ENCODE peak calls at places on chromosomes 16 and 17, in four cellular contexts. F is dorsolateral prefrontal cortex, H is uterus, E is heart right ventricle. X is an unnamed sample.

GRCh38 chr16:85485379-85485778 is 127.7 kb upstream of the GSE1 start:
- DNase-seq in F (peak), H (no peak), E (no peak), X (no peak)

GRCh38 chr16:56852968-56853367 is 12.0 kb upstream of the SLC12A3 start:
- DNase-seq in F (no peak), H (no peak), E (no peak), X (no peak)

GRCh38 chr17:30961213-30962188 is 9.3 kb upstream of the RNF135 start:
- DNase-seq in F (no peak), H (no peak), E (no peak), X (peak)

GRCh38 chr17:5788266-5788900 is 204.1 kb upstream of the NLRP1 start:
- DNase-seq in F (peak), H (no peak), E (no peak), X (no peak)

GRCh38 chr17:52148969-52149351 is 9.6 kb downstream of the CA10 start:
- DNase-seq in F (no peak), H (no peak), E (no peak), X (no peak)

GRCh38 chr17:45411348-45412105 is 21.1 kb downstream of the ARHGAP27 start:
- DNase-seq in F (no peak), H (no peak), E (no peak), X (no peak)

GRCh38 chr16:52573365-52574104 is 26.6 kb upstream of the TOX3 start:
- DNase-seq in F (no peak), H (no peak), E (no peak), X (no peak)

GRCh38 chr16:1413684-1414531 is 596 bp downstream of the UNKL start:
- DNase-seq in F (no peak), H (peak), E (no peak), X (no peak)

GRCh38 chr17:4968916-4969550 is 1.4 kb upstream of the SPAG7 start:
- DNase-seq in F (no peak), H (peak), E (no peak), X (no peak)

GRCh38 chr16:89018605-89019158 is 41.7 kb upstream of the CBFA2T3 start:
- DNase-seq in F (peak), H (no peak), E (no peak), X (no peak)

GRCh38 chr16:25501530-25502255 is 190.1 kb upstream of the HS3ST4 start:
- DNase-seq in F (no peak), H (no peak), E (no peak), X (no peak)

GRCh38 chr17:4986951-4987766 is at the start of gene CAMTA2:
- DNase-seq in F (peak), H (peak), E (peak), X (peak)

GRCh38 chr16:57801856-57802634 is at the start of gene KIFC3:
- DNase-seq in F (peak), H (peak), E (peak), X (peak)

GRCh38 chr17:38717139-38717745 is 12.2 kb downstream of the MLLT6 start:
- DNase-seq in F (no peak), H (no peak), E (no peak), X (no peak)

GRCh38 chr17:66233023-66233753 is 4.0 kb upstream of the APOH start:
- DNase-seq in F (no peak), H (no peak), E (no peak), X (no peak)

GRCh38 chr17:66228887-66229782 is at the start of gene APOH:
- DNase-seq in F (no peak), H (no peak), E (no peak), X (no peak)

GRCh38 chr17:66227212-66228045 is 1.8 kb downstream of the APOH start:
- DNase-seq in F (no peak), H (no peak), E (no peak), X (no peak)

GRCh38 chr17:66230918-66231543 is 1.8 kb upstream of the APOH start:
- DNase-seq in F (no peak), H (no peak), E (no peak), X (no peak)

GRCh38 chr17:66229783-66230538 is 746 bp upstream of the APOH start:
- DNase-seq in F (no peak), H (no peak), E (no peak), X (no peak)
- H3K27ac ChIP-seq in F (no peak), H (no peak), E (no peak), X (no peak)

GRCh38 chr16:4184038-4184702 is 57.7 kb downstream of the SRL start:
- DNase-seq in F (peak), H (no peak), E (no peak), X (no peak)

GRCh38 chr16:4179763-4180260 is 62.1 kb downstream of the SRL start:
- DNase-seq in F (no peak), H (no peak), E (no peak), X (no peak)

GRCh38 chr16:4180511-4180910 is 61.4 kb downstream of the SRL start:
- DNase-seq in F (no peak), H (no peak), E (no peak), X (no peak)

GRCh38 chr16:4182581-4183257 is 59.2 kb downstream of the SRL start:
- DNase-seq in F (no peak), H (no peak), E (no peak), X (no peak)

DNA sequence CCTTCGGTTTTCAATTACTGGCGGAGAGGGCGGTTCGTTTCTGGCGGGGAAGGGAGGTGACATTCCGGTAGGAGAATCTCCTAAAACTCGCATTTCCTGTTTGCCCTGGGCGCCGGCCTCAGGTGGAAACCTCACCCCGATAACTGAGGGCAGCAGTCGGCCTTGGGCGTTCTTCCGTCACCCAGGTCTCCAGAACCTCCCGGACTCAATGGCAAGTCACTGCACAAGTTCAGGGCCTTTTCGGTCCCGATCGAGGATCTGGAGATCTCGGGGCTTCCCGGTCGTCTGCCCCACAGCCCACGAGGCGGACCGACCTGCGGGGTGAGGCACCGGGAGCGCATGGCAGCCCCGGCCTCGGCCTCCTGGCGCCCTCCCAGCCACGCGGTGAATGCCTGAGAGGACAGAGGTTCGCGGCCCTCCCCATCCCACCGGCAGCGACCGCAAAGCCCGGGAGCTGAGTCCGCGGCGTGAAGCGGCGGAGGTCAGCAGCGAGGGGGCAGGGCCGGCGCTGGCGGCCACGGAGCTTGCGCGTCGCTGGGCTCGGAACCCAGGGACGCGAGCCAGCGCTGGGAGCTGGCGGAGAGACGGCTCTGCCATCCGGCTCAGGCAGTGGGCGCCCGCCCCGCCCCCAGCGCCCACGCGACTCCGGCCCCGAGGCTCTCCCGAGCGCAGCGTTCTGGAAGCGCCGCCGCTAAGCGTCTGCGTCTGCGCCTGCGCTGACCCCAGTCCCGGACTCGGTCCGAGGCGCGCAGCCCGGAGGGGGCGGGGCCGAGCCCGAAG is 58.4 kb downstream of the SRL start:
- DNase-seq in F (peak), H (peak), E (peak), X (peak)
- TF ChIP-seq CTCF in F (peak), H (peak), E (peak), X (no peak)

GRCh38 chr17:43068570-43069367 is 43.7 kb downstream of the RND2 start:
- DNase-seq in F (no peak), H (no peak), E (no peak), X (no peak)
- H3K27ac ChIP-seq in F (no peak), H (no peak), E (peak), X (no peak)

GRCh38 chr16:77971306-77972131 is 50.8 kb upstream of the CLEC3A start:
- DNase-seq in F (peak), H (peak), E (peak), X (peak)

GRCh38 chr16:77977336-77977735 is 45.0 kb upstream of the CLEC3A start:
- DNase-seq in F (no peak), H (no peak), E (no peak), X (no peak)

GRCh38 chr16:77974883-77975282 is 47.5 kb upstream of the CLEC3A start:
- DNase-seq in F (no peak), H (no peak), E (no peak), X (no peak)

GRCh38 chr16:77975942-77976341 is 46.4 kb upstream of the CLEC3A start:
- DNase-seq in F (no peak), H (no peak), E (no peak), X (no peak)
- TF ChIP-seq CTCF in F (no peak), H (no peak), E (no peak), X (no peak)

GRCh38 chr16:50267151-50267631 is 840 bp downstream of the ADCY7 start:
- DNase-seq in F (peak), H (no peak), E (no peak), X (no peak)
- H3K27ac ChIP-seq in F (peak), H (peak), E (peak), X (peak)

DNA sequence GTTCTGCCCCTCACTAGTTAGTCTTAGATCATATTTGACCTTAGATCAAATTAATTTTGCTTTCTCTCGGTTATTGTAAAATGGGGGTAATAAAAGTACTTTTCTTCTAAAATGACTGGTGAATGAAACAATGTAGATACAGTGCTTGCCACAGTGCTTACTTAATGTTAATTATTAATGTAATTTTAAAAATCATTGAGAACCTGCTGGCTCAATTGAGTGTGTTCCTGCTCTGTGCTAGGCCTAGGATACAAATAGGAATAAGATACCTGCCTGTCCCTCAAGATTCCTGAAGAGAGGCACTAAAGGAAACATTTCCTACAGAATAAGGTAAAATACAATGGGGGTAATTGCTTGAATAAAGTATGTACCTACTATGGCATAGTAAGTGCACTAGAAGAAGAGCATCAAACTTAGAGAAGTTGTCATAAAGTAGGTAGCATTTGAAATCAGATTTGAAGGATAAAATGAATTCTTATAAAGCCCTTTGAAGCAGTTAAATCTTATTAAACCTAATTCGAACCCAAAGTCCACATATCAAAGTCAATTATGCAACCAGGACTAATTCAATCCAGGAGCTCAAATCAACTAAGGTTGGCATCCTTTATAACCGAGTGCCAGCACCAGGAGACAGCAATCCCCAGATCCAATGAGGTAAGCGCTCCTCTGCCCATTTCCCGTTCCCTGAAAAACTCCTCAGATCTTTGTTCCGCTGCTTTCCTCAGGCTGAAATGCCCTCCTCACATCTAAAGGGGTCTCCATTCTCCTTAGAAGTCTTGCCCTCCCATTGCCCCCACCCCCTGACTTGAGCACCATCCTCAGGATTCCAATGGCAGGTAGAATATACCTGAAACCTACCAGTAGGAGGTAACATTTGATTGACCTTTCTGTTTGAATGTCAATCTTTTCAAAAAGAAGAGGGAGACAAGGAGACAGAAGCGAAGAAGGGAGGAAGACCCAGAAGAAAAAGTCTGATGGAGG is 2.4 kb upstream of the MED13 start:
- DNase-seq in F (no peak), H (no peak), E (no peak), X (no peak)
- TF ChIP-seq CTCF in F (no peak), H (no peak), E (no peak), X (no peak)

DNA sequence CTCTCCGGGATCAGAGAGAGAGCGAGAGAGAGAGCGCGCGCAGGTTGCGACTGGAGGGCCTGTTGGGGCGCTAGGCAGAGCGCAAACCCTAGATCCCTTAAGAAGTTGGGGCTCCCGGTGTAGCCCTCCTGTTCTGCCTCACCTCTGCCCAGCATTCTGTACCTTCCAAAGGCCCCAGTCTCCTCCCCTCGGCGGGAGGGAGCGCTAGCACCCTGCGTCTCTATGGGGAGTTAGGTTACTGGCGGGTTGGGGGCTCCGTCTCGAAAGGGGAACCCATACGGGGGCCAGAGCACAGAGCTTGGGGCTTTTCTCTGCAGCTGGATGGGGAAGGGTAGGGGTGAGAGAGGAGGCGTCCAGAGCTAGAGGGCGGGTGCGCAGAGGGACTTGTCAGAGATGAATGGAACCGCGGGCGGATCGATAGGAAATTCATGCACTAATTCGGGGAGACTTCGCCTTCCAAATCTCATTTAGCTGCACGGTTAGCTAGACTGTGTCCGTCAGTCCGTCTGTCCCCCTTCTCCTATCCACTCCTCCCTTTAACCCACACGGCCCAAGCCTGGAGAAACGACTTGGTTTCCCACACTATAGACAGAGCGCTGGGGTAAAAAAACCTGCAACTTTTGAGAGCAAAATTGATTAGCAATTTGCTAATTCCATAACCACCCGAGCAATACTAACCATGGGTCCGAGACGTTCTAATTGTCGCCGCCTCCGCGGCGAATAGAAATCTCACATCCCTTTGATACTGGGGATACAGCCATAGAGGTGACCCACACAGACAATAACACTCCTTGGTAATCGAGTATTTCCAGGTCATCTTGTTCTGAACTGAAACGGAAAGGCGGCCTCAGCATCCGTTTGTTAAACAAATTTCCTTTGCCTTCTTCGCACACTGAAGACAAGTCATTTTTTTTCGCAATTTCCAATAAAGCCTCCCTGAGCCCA is 738 bp upstream of the HOXB4 start:
- DNase-seq in F (no peak), H (no peak), E (no peak), X (no peak)
- H3K27ac ChIP-seq in F (no peak), H (peak), E (no peak), X (peak)

GRCh38 chr17:40799859-40800258 is at the start of gene KRT28:
- DNase-seq in F (no peak), H (no peak), E (no peak), X (no peak)

GRCh38 chr17:40801157-40801556 is 1.4 kb upstream of the KRT28 start:
- DNase-seq in F (no peak), H (no peak), E (no peak), X (no peak)

GRCh38 chr17:40806131-40806530 is 6.4 kb upstream of the KRT28 start:
- DNase-seq in F (no peak), H (no peak), E (no peak), X (no peak)

GRCh38 chr17:40800381-40800780 is 622 bp upstream of the KRT28 start:
- DNase-seq in F (no peak), H (no peak), E (no peak), X (no peak)

GRCh38 chr17:40803617-40804082 is 3.9 kb upstream of the KRT28 start:
- DNase-seq in F (peak), H (peak), E (peak), X (peak)
- TF ChIP-seq CTCF in F (peak), H (peak), E (peak), X (peak)

GRCh38 chr16:29290631-29291247 is 115.8 kb downstream of the NPIPB11 start:
- DNase-seq in F (peak), H (peak), E (peak), X (peak)
- H3K27ac ChIP-seq in F (no peak), H (peak), E (peak), X (peak)

DNA sequence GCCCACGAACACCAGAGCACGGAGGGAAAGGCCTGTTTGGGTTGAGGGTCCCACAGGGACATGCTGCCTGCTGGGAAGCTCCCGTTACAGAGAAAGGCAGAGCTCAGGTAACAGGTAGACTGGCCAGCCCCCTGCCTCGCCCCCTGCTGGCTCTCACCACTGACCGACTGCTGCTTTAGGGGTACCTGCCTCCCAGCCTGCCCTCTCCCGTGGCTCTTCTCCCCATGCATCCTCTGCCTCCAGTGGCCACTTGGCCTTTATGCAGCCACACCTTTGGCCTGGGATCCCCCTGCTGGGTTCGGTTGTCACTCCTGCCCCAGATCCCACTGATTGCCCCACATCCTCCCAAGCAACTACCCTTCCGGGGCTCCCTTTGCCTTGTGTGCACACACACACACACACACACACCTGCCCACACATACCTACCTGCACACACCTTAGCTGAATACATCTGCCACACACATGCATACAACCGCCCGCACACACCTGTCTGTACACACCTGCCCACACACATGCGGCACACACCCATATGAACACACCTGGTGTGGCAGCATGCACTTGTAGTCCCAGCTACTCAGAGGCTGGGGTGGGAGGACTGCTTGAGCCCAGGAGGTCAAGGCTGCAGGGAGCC is 7.1 kb downstream of the MCRIP1 start:
- DNase-seq in F (no peak), H (no peak), E (no peak), X (no peak)
- TF ChIP-seq CTCF in F (no peak), H (no peak), E (no peak), X (no peak)